ENCODE peak calls at places on chromosomes 16 and 17, in ten cellular contexts. E, M, R, V, C, P, X, H, I and W are unnamed samples.

GRCh38 chr16:47604306-47604705 is 143.2 kb downstream of the PHKB start:
- DNase-seq in C (no peak), R (no peak), X (no peak), H (no peak), E (no peak), P (no peak), M (no peak), I (peak), V (no peak), W (no peak)

GRCh38 chr17:4247361-4247980 is 16.3 kb downstream of the ANKFY1 start:
- DNase-seq in I (no peak), H (no peak), X (no peak), P (no peak), E (no peak), R (no peak), V (no peak), C (no peak), M (no peak), W (no peak)

GRCh38 chr17:38873646-38874380 is 4.0 kb downstream of the LASP1 start:
- DNase-seq in X (no peak), R (no peak), E (no peak), I (no peak), M (no peak), H (no peak), C (peak), V (no peak), P (peak), W (no peak)

GRCh38 chr17:21218101-21218500 is 4.1 kb upstream of the TMEM11 start:
- DNase-seq in X (no peak), V (no peak), I (no peak), H (no peak), C (peak), E (no peak), M (no peak), P (no peak), R (no peak), W (peak)

GRCh38 chr16:84700518-84701277 is 898 bp downstream of the USP10 start:
- DNase-seq in V (peak), R (no peak), C (peak), P (peak), E (peak), X (no peak), H (no peak), I (peak), M (peak), W (no peak)

GRCh38 chr16:73265124-73265838 is 217.4 kb upstream of the ZFHX3 start:
- DNase-seq in C (no peak), X (no peak), M (no peak), V (no peak), I (no peak), E (no peak), R (no peak), H (no peak), P (no peak), W (no peak)

GRCh38 chr17:71764507-71764906 is 356.3 kb upstream of the SOX9 start:
- DNase-seq in V (no peak), P (peak), C (peak), M (no peak), X (no peak), I (no peak), H (peak), R (no peak), E (no peak), W (no peak)

GRCh38 chr17:3885271-3885670 is 7.6 kb downstream of the CAMKK1 start:
- DNase-seq in R (no peak), I (no peak), V (no peak), E (no peak), X (no peak), P (no peak), M (no peak), H (no peak), C (no peak), W (no peak)

GRCh38 chr17:66691644-66692500 is 143.0 kb upstream of the CACNG5 start:
- DNase-seq in E (no peak), X (no peak), M (no peak), I (peak), C (peak), P (peak), H (no peak), V (no peak), R (no peak), W (no peak)

GRCh38 chr17:38897176-38897575 is 27.3 kb downstream of the LASP1 start:
- DNase-seq in R (no peak), P (peak), M (no peak), V (no peak), E (no peak), X (no peak), I (peak), C (no peak), H (peak), W (no peak)

GRCh38 chr16:28943281-28943680 is 7.5 kb upstream of the NFATC2IP start:
- DNase-seq in X (no peak), I (no peak), E (no peak), P (no peak), V (no peak), R (no peak), H (no peak), M (no peak), C (no peak), W (no peak)

GRCh38 chr17:31371511-31372097 is 19.9 kb upstream of the RAB11FIP4 start:
- DNase-seq in H (no peak), X (no peak), M (no peak), E (no peak), I (peak), V (no peak), C (peak), P (no peak), R (no peak), W (peak)

GRCh38 chr16:65624246-65624645 is 502.4 kb upstream of the CDH11 start:
- DNase-seq in R (no peak), E (no peak), P (no peak), H (no peak), V (no peak), X (no peak), M (no peak), I (no peak), C (no peak), W (no peak)

GRCh38 chr16:3832669-3833068 is 47.8 kb downstream of the CREBBP start:
- DNase-seq in V (no peak), M (no peak), X (no peak), C (no peak), I (peak), P (no peak), E (no peak), H (no peak), R (no peak), W (no peak)

GRCh38 chr17:32484041-32484461 is 2.7 kb upstream of the CDK5R1 start:
- DNase-seq in V (no peak), C (no peak), R (no peak), X (no peak), H (no peak), M (no peak), P (no peak), E (no peak), I (no peak), W (no peak)

GRCh38 chr16:8768701-8769100 is 28.7 kb downstream of the TMEM186 start:
- DNase-seq in M (no peak), X (no peak), E (no peak), R (no peak), V (no peak), P (no peak), I (no peak), C (no peak), H (no peak), W (no peak)

GRCh38 chr17:78258323-78259229 is 27.1 kb downstream of the TMEM235 start:
- DNase-seq in X (no peak), P (peak), V (peak), H (peak), E (no peak), I (no peak), R (no peak), C (no peak), M (peak), W (peak)

GRCh38 chr16:49575352-49576172 is 202.0 kb downstream of the C16orf78 start:
- DNase-seq in E (no peak), P (peak), X (no peak), V (no peak), M (no peak), H (peak), C (no peak), I (no peak), R (no peak), W (no peak)